ENCODE peak calls at places on chromosomes 6 and 20, in nine cellular contexts. H, R, L, V, P, M, U, X and F are unnamed samples.

GRCh38 chr20:13325033-13325432 is 104.0 kb downstream of the ISM1 start:
- DNase-seq in H (no peak), R (no peak), L (no peak), V (no peak), P (peak; percentile 74), M (peak; percentile 32), U (no peak), X (peak; percentile 18), F (no peak)

GRCh38 chr6:79586548-79586947 is 44.6 kb upstream of the SH3BGRL2 start:
- DNase-seq in H (no peak), R (no peak), L (no peak), V (no peak), P (peak; percentile 57), M (peak; percentile 19), U (no peak), X (peak; percentile 50), F (no peak)

GRCh38 chr20:17457064-17457463 is 74.1 kb downstream of the BFSP1 start:
- DNase-seq in H (no peak), R (no peak), L (no peak), V (no peak), P (no peak), M (no peak), U (no peak), X (no peak), F (no peak)

GRCh38 chr6:140360651-140361050 is 986.2 kb upstream of the CITED2 start:
- DNase-seq in H (no peak), R (no peak), L (no peak), V (no peak), P (no peak), M (no peak), U (no peak), X (no peak), F (no peak)

GRCh38 chr6:163720005-163720404 is 305.5 kb downstream of the QKI start:
- DNase-seq in H (no peak), R (no peak), L (no peak), V (no peak), P (no peak), M (no peak), U (no peak), X (no peak), F (no peak)

GRCh38 chr20:49896204-49896603 is 19.1 kb downstream of the SPATA2 start:
- DNase-seq in H (no peak), R (no peak), L (peak; percentile 61), V (no peak), P (no peak), M (no peak), U (no peak), X (no peak), F (no peak)

GRCh38 chr6:49087372-49087771 is 375.7 kb downstream of the MMUT start:
- DNase-seq in H (no peak), R (no peak), L (no peak), V (no peak), P (no peak), M (no peak), U (no peak), X (no peak), F (no peak)

GRCh38 chr6:106300944-106301343 is 24.6 kb downstream of the ATG5 start:
- DNase-seq in H (no peak), R (no peak), L (no peak), V (no peak), P (peak; percentile 14), M (peak; percentile 38), U (no peak), X (no peak), F (no peak)

GRCh38 chr6:39765508-39766065 is 26.6 kb upstream of the DAAM2 start:
- DNase-seq in H (no peak), R (peak; percentile 43), L (no peak), V (no peak), P (no peak), M (no peak), U (no peak), X (no peak), F (no peak)

GRCh38 chr20:25622049-25622448 is 1.8 kb downstream of the NANP start:
- DNase-seq in H (no peak), R (no peak), L (no peak), V (no peak), P (no peak), M (no peak), U (no peak), X (no peak), F (no peak)

GRCh38 chr20:25623736-25624499 is at the start of gene NANP:
- DNase-seq in H (peak; percentile 94), R (peak; percentile 96), L (peak; percentile 95), V (peak; percentile 99), P (peak; percentile 100), M (peak; percentile 99), U (peak; percentile 95), X (peak; percentile 96), F (peak; percentile 97)

GRCh38 chr20:25622450-25623224 is 1.2 kb downstream of the NANP start:
- DNase-seq in H (no peak), R (no peak), L (no peak), V (no peak), P (peak; percentile 20), M (peak; percentile 50), U (no peak), X (no peak), F (no peak)

GRCh38 chr20:25624500-25624939 is 706 bp upstream of the NANP start:
- DNase-seq in H (no peak), R (peak; percentile 41), L (no peak), V (no peak), P (no peak), M (no peak), U (no peak), X (no peak), F (no peak)

DNA sequence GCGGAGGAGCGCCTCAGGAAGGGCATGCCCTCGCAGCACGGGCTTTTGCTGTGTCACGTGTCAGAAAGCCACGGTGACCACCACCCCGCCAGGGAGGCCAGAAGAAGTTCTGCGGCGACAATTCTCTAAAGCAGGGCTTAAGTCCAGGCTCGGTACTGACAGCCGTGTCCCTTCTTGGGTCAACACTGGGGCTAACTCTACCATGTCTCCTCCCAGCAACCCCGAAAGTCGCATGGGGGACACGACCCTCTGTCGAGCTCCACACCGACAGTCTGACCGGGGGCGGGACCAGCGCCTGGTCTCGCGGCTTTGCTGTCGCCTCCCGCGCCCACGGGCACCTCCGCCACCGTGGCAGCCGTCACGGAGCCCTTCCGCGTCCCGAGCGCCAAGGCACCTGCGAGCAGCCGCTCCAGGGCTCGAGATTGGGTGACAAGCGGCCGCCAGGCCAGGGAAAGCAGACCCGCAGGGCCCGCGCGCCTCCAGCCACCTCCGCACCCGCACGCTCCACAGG is 534 bp downstream of the NANP start:
- DNase-seq in H (peak; percentile 39), R (no peak), L (peak; percentile 28), V (peak; percentile 71), P (peak; percentile 64), M (no peak), U (peak; percentile 51), X (peak; percentile 0), F (peak; percentile 78)
- TF ChIP-seq POLR2A in H (no peak), R (no peak), L (no peak), V (no peak), P (no peak), M (no peak), U (no peak), X (no peak), F (no peak)

GRCh38 chr6:5208039-5208438 is 52.7 kb downstream of the LYRM4 start:
- DNase-seq in H (no peak), R (no peak), L (no peak), V (no peak), P (no peak), M (no peak), U (no peak), X (no peak), F (no peak)
- H3K4me3 ChIP-seq in H (no peak overlapping the region), R (no peak overlapping the region), L (no peak overlapping the region), V (no peak overlapping the region), P (no peak overlapping the region), M (no peak overlapping the region), U (no peak overlapping the region), X (no peak overlapping the region), F (no peak overlapping the region)

GRCh38 chr6:16762265-16762546 is 946 bp upstream of the ATXN1 start:
- DNase-seq in H (no peak), R (no peak), L (no peak), V (no peak), P (no peak), M (no peak), U (no peak), X (no peak), F (no peak)

GRCh38 chr6:16760536-16761468 is at the start of gene ATXN1:
- DNase-seq in H (peak; percentile 62), R (peak; percentile 65), L (peak; percentile 58), V (peak; percentile 85), P (peak; percentile 53), M (peak; percentile 69), U (peak; percentile 77), X (no peak), F (peak; percentile 81)

GRCh38 chr6:16762547-16763477 is 1.6 kb upstream of the ATXN1 start:
- DNase-seq in H (peak; percentile 58), R (peak; percentile 85), L (peak; percentile 65), V (peak; percentile 75), P (peak; percentile 82), M (peak; percentile 88), U (peak; percentile 71), X (peak; percentile 83), F (no peak)

GRCh38 chr6:16759646-16760535 is 1.4 kb downstream of the ATXN1 start:
- DNase-seq in H (peak; percentile 91), R (peak; percentile 89), L (peak; percentile 90), V (peak; percentile 97), P (peak; percentile 71), M (peak; percentile 88), U (peak; percentile 92), X (no peak), F (peak; percentile 95)

GRCh38 chr6:16761469-16762264 is 407 bp upstream of the ATXN1 start:
- DNase-seq in H (peak; percentile 89), R (peak; percentile 90), L (peak; percentile 89), V (peak; percentile 95), P (peak; percentile 92), M (peak; percentile 89), U (peak; percentile 91), X (peak; percentile 74), F (peak; percentile 93)
- TF ChIP-seq POLR2AphosphoS5 in H (peak; percentile 39), R (no peak), L (peak; percentile 46), V (peak; percentile 83), P (no peak), M (peak; percentile 71), U (peak; percentile 62), X (peak; percentile 31), F (no peak)

GRCh38 chr6:138647006-138647405 is 126.6 kb upstream of the CCDC28A start:
- DNase-seq in H (no peak), R (no peak), L (no peak), V (no peak), P (no peak), M (peak; percentile 59), U (no peak), X (no peak), F (no peak)

GRCh38 chr6:138643210-138643609 is 130.4 kb upstream of the CCDC28A start:
- DNase-seq in H (no peak), R (no peak), L (no peak), V (no peak), P (peak; percentile 70), M (no peak), U (no peak), X (no peak), F (no peak)

GRCh38 chr6:138648127-138648526 is 125.4 kb upstream of the CCDC28A start:
- DNase-seq in H (no peak), R (no peak), L (no peak), V (no peak), P (no peak), M (no peak), U (no peak), X (no peak), F (no peak)

GRCh38 chr6:138651491-138651890 is 122.1 kb upstream of the CCDC28A start:
- DNase-seq in H (no peak), R (no peak), L (no peak), V (no peak), P (no peak), M (no peak), U (no peak), X (no peak), F (no peak)

GRCh38 chr6:138645976-138646640 is 127.5 kb upstream of the CCDC28A start:
- DNase-seq in H (no peak), R (no peak), L (no peak), V (no peak), P (no peak), M (no peak), U (no peak), X (no peak), F (no peak)
- TF ChIP-seq POLR2A in H (no peak), R (no peak), L (no peak), V (no peak), P (no peak), M (no peak), U (no peak), X (no peak), F (no peak)